ENCODE peak calls at places on chromosomes 6 and 20, in nine cellular contexts. K, M, E, G, J, C, D, F and W are unnamed samples.

GRCh38 chr6:106527979-106528378 is 101.3 kb downstream of the RTN4IP1 start:
- DNase-seq in K (peak), M (no peak), E (no peak), G (peak), J (no peak), C (no peak), D (no peak), F (no peak), W (no peak)

GRCh38 chr6:44037847-44038542 is 89.3 kb downstream of the MRPL14 start:
- DNase-seq in K (no peak), M (no peak), E (no peak), G (no peak), J (no peak), C (no peak), D (no peak), F (no peak), W (no peak)

GRCh38 chr6:149032599-149033405 is 284.7 kb upstream of the TAB2 start:
- DNase-seq in K (peak), M (peak), E (no peak), G (peak), J (no peak), C (peak), D (peak), F (peak), W (no peak)

GRCh38 chr20:50314326-50314725 is 123.7 kb downstream of the CEBPB start:
- DNase-seq in K (no peak), M (no peak), E (no peak), G (no peak), J (no peak), C (no peak), D (no peak), F (no peak), W (no peak)

GRCh38 chr6:11211235-11211634 is 21.2 kb downstream of the NEDD9 start:
- DNase-seq in K (no peak), M (no peak), E (no peak), G (peak), J (no peak), C (no peak), D (no peak), F (no peak), W (no peak)

GRCh38 chr6:125258651-125259353 is 43.0 kb downstream of the HDDC2 start:
- DNase-seq in K (no peak), M (no peak), E (no peak), G (peak), J (no peak), C (no peak), D (no peak), F (peak), W (no peak)

GRCh38 chr6:28943557-28944411 is 20.0 kb upstream of the TRIM27 start:
- DNase-seq in K (peak), M (peak), E (peak), G (peak), J (peak), C (peak), D (peak), F (peak), W (no peak)

GRCh38 chr6:166330612-166331011 is 11.7 kb downstream of the SFT2D1 start:
- DNase-seq in K (no peak), M (no peak), E (no peak), G (peak), J (no peak), C (peak), D (peak), F (no peak), W (no peak)

GRCh38 chr6:45371924-45372582 is 5.7 kb downstream of the SUPT3H start:
- DNase-seq in K (no peak), M (no peak), E (no peak), G (no peak), J (no peak), C (no peak), D (no peak), F (no peak), W (no peak)

GRCh38 chr6:134753001-134753400 is 196.9 kb downstream of the ALDH8A1 start:
- DNase-seq in K (no peak), M (no peak), E (no peak), G (no peak), J (no peak), C (no peak), D (peak), F (no peak), W (no peak)

GRCh38 chr6:160348209-160348551 is at the start of gene SLC22A3:
- DNase-seq in K (no peak), M (no peak), E (peak), G (no peak), J (no peak), C (no peak), D (peak), F (no peak), W (no peak)

GRCh38 chr6:83151114-83151513 is 42.0 kb downstream of the PGM3 start:
- DNase-seq in K (no peak), M (no peak), E (no peak), G (peak), J (no peak), C (no peak), D (no peak), F (no peak), W (no peak)

GRCh38 chr6:1513206-1513605 is 96.5 kb upstream of the FOXC1 start:
- DNase-seq in K (no peak), M (no peak), E (no peak), G (no peak), J (no peak), C (no peak), D (no peak), F (no peak), W (no peak)

GRCh38 chr6:4805553-4806307 is 29.5 kb downstream of the CDYL start:
- DNase-seq in K (peak), M (no peak), E (peak), G (peak), J (no peak), C (peak), D (peak), F (peak), W (no peak)

GRCh38 chr6:159716247-159717086 is 10.8 kb upstream of the WTAP start:
- DNase-seq in K (peak), M (no peak), E (no peak), G (peak), J (no peak), C (no peak), D (peak), F (no peak), W (no peak)

GRCh38 chr6:4935981-4936680 is 67.7 kb downstream of the RPP40 start:
- DNase-seq in K (no peak), M (no peak), E (no peak), G (no peak), J (no peak), C (no peak), D (no peak), F (no peak), W (no peak)

GRCh38 chr6:89281779-89282246 is 33.3 kb downstream of the GABRR2 start:
- DNase-seq in K (peak), M (peak), E (no peak), G (peak), J (no peak), C (peak), D (no peak), F (peak), W (no peak)

GRCh38 chr6:71619836-71620235 is 266.5 kb upstream of the RIMS1 start:
- DNase-seq in K (no peak), M (no peak), E (no peak), G (no peak), J (no peak), C (no peak), D (no peak), F (no peak), W (no peak)

GRCh38 chr6:132115714-132116366 is 164.7 kb upstream of the CCN2 start:
- DNase-seq in K (peak), M (no peak), E (no peak), G (no peak), J (no peak), C (no peak), D (no peak), F (no peak), W (no peak)

GRCh38 chr20:3727333-3728035 is 5.0 kb upstream of the HSPA12B start:
- DNase-seq in K (peak), M (no peak), E (no peak), G (peak), J (no peak), C (no peak), D (no peak), F (no peak), W (no peak)

GRCh38 chr20:61998343-61999121 is 67.1 kb downstream of the TAF4 start:
- DNase-seq in K (no peak), M (no peak), E (no peak), G (no peak), J (no peak), C (no peak), D (no peak), F (no peak), W (no peak)

GRCh38 chr20:49843139-49843538 is 30.5 kb downstream of the SLC9A8 start:
- DNase-seq in K (no peak), M (no peak), E (no peak), G (no peak), J (no peak), C (no peak), D (no peak), F (peak), W (no peak)

GRCh38 chr20:58003525-58003924 is 224.9 kb downstream of the ANKRD60 start:
- DNase-seq in K (no peak), M (no peak), E (no peak), G (no peak), J (no peak), C (no peak), D (no peak), F (peak), W (no peak)

GRCh38 chr20:22561965-22562581 is 22.3 kb downstream of the FOXA2 start:
- DNase-seq in K (no peak), M (no peak), E (no peak), G (no peak), J (no peak), C (no peak), D (no peak), F (no peak), W (no peak)

GRCh38 chr6:12369355-12369754 is 79.2 kb downstream of the EDN1 start:
- DNase-seq in K (no peak), M (no peak), E (no peak), G (no peak), J (no peak), C (no peak), D (no peak), F (no peak), W (no peak)

GRCh38 chr6:2158596-2159271 is 86.7 kb downstream of the GMDS start:
- DNase-seq in K (no peak), M (no peak), E (no peak), G (peak), J (no peak), C (no peak), D (no peak), F (peak), W (no peak)

GRCh38 chr6:41535766-41536165 is 10.4 kb upstream of the FOXP4 start:
- DNase-seq in K (peak), M (no peak), E (no peak), G (no peak), J (no peak), C (no peak), D (no peak), F (no peak), W (no peak)

GRCh38 chr20:13105864-13106457 is 97.2 kb downstream of the SPTLC3 start:
- DNase-seq in K (peak), M (peak), E (no peak), G (peak), J (no peak), C (peak), D (no peak), F (peak), W (no peak)

GRCh38 chr6:13427838-13428527 is 59.4 kb downstream of the GFOD1 start:
- DNase-seq in K (no peak), M (peak), E (no peak), G (no peak), J (peak), C (no peak), D (no peak), F (peak), W (no peak)

DNA sequence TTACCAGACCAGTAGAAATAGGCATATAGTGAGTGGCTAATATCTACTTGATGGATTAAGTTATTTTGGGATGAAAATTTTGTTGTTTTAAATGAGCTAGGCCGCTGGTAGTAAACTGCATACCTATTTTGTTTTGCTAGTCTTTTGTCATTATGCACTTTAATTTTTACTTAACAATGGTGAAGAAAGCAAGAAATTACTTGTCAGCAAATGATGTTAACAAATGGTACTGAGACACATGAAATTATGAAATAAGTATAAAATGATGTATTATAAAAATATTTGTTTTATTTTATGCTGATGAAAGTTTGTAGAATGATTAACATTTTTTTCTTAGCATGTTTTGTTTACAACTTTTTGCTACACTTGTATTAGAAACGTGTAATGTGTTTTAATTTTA is 807.7 kb downstream of the TBC1D32 start:
- DNase-seq in K (no peak), M (no peak), E (no peak), G (no peak), J (no peak), C (no peak), D (no peak), F (no peak), W (no peak)
- TF ChIP-seq CTCF in K (no peak), M (no peak), E (no peak), G (no peak), J (no peak), C (no peak), D (no peak), F (no peak), W (no peak)

GRCh38 chr20:11847827-11848226 is 69.9 kb upstream of the BTBD3 start:
- DNase-seq in K (peak), M (no peak), E (no peak), G (no peak), J (no peak), C (no peak), D (peak), F (no peak), W (no peak)
- TF ChIP-seq CTCF in K (no peak), M (no peak), E (no peak), G (no peak), J (no peak), C (no peak), D (no peak), F (no peak), W (no peak)

DNA sequence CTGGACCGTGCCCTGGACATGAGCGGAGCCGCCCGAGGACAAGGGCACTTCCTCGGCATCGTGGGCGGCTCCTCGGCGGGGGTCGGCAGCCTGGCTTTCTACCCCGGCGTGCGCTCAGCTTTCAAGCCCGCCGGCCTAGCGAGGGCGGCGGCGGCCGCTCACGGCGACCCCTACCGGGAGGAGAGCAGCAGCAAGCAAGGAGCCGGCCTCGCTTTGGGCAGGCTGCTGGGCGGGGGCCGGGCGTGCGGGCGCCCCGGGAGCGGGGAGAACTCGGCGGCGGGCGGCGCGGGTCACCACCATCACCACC is 6.7 kb downstream of the PRDM13 start:
- DNase-seq in K (no peak), M (peak), E (peak), G (peak), J (no peak), C (no peak), D (no peak), F (peak), W (no peak)
- TF ChIP-seq CTCF in K (no peak), M (peak), E (peak), G (peak), J (peak), C (no peak), D (peak), F (peak), W (peak)

DNA sequence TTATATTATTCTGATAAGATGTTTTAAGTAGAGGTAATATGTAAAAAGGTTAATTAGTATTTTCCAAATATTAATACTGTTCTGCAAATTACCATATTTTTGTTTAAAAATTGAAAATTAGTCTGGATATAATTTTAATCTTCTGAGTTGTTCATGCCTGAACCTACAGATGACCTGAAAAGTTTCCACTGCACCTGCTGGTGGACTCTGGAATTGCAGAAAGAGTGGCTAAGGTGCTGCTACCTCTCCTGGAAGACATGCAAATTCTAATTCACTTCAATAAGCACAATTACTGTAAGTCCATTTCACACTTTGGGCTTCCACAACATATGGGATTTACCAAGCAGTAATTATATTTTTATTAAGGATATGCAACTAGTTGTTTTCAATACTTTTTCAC is 77.7 kb upstream of the OLIG3 start:
- DNase-seq in K (peak), M (peak), E (no peak), G (peak), J (peak), C (peak), D (peak), F (peak), W (no peak)
- TF ChIP-seq CTCF in K (peak), M (peak), E (peak), G (peak), J (peak), C (peak), D (peak), F (peak), W (peak)

GRCh38 chr6:122726649-122727048 is 52.9 kb upstream of the FABP7 start:
- DNase-seq in K (peak), M (no peak), E (no peak), G (peak), J (no peak), C (peak), D (no peak), F (no peak), W (no peak)
- TF ChIP-seq CTCF in K (peak), M (no peak), E (no peak), G (peak), J (no peak), C (peak), D (peak), F (peak), W (peak)